ENCODE peak calls at places on chromosome 9, in nine cellular contexts. G is lower leg skin; O is right atrium auricular region; V is CD4-positive, alpha-beta T cell; K is HFFc6; B is H9; A is uterus; Z is HFF-Myc; J is CD8-positive, alpha-beta T cell. L is an unnamed sample.
A peak's percentile ranks its signal among the peaks of the same experiment; 100 is the strongest.

GRCh38 chr9:81686614-81687520 is 2.5 kb downstream of the TLE1 start:
- DNase-seq in Z (no peak), V (no peak), B (peak; percentile 87), O (peak; percentile 86), K (peak; percentile 66), J (peak; percentile 42), G (peak; percentile 82), A (peak; percentile 74), L (peak; percentile 93)

GRCh38 chr9:116000748-116001329 is 152.8 kb upstream of the PAPPA start:
- DNase-seq in K (no peak), V (no peak), B (peak; percentile 53), J (no peak), G (no peak), A (no peak), O (no peak), Z (no peak), L (peak; percentile 70)

GRCh38 chr9:104927216-104927911 is 591 bp downstream of the ABCA1 start:
- DNase-seq in V (peak; percentile 7), J (no peak), O (peak; percentile 64), Z (no peak), K (no peak), G (peak; percentile 48), A (peak; percentile 42), B (peak; percentile 56), L (peak; percentile 85)

GRCh38 chr9:546797-547223 is 294.7 kb upstream of the DMRT1 start:
- DNase-seq in A (peak; percentile 34), K (peak; percentile 13), Z (no peak), J (no peak), O (no peak), G (no peak), B (peak; percentile 35), V (no peak), L (peak; percentile 69)

GRCh38 chr9:120983259-120983837 is 56.8 kb upstream of the TRAF1 start:
- DNase-seq in Z (no peak), J (no peak), O (no peak), V (no peak), K (no peak), G (no peak), A (no peak), B (no peak), L (no peak)

GRCh38 chr9:126965077-126965476 is 50.5 kb downstream of the RALGPS1 start:
- DNase-seq in Z (no peak), G (no peak), K (no peak), V (no peak), A (no peak), J (no peak), B (no peak), O (no peak), L (peak; percentile 41)

GRCh38 chr9:134252084-134252830 is 74.0 kb upstream of the RXRA start:
- DNase-seq in K (no peak), G (no peak), V (no peak), O (no peak), A (no peak), Z (no peak), B (no peak), J (no peak), L (no peak)

GRCh38 chr9:73157811-73158210 is 6.1 kb downstream of the ANXA1 start:
- DNase-seq in K (no peak), V (no peak), B (no peak), G (no peak), O (no peak), A (no peak), Z (no peak), J (no peak), L (no peak)

GRCh38 chr9:114098660-114099522 is at the start of gene KIF12:
- DNase-seq in J (no peak), V (no peak), G (no peak), Z (no peak), B (peak; percentile 86), A (peak; percentile 43), K (no peak), O (no peak), L (peak; percentile 95)
- TF ChIP-seq CTCF in J (no peak), V (no peak), G (no peak), Z (no peak), B (peak; percentile 17), A (no peak), K (no peak), O (no peak), L (peak; percentile 34)

GRCh38 chr9:6199596-6199995 is 16.0 kb upstream of the IL33 start:
- DNase-seq in A (no peak), O (no peak), B (no peak), J (no peak), G (no peak), V (no peak), K (no peak), Z (no peak), L (no peak)

GRCh38 chr9:6197330-6197729 is 18.3 kb upstream of the IL33 start:
- DNase-seq in O (no peak), V (no peak), K (no peak), Z (no peak), J (no peak), B (peak; percentile 35), G (no peak), A (peak; percentile 15), L (peak; percentile 55)

GRCh38 chr9:6195714-6196360 is 19.8 kb upstream of the IL33 start:
- DNase-seq in O (no peak), V (no peak), K (no peak), A (no peak), J (no peak), G (no peak), Z (no peak), B (no peak), L (no peak)

GRCh38 chr9:6198251-6198650 is 17.4 kb upstream of the IL33 start:
- DNase-seq in O (no peak), Z (no peak), A (no peak), J (no peak), B (no peak), K (no peak), G (no peak), V (no peak), L (no peak)

DNA sequence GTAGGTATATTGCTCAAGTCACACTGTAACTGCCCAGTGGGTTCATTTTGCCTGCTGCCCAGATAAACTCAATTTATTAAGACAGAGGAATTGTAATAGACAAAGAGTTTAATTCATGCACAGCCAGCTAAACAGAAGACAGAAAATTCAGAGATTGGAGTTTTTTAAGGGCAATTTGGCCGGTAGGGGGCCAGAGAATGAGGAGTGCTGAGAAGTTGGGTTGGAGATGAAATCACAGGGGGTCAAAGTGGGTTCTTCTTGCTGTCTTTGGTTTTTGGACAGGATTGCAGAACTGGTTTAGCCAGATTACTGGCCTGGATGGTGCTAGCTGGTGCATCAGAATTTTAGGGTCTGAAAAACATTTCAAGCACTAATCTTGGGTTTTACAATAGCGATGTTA is 20.7 kb upstream of the IL33 start:
- DNase-seq in Z (no peak), K (no peak), A (no peak), B (no peak), J (no peak), G (no peak), V (no peak), O (no peak), L (peak; percentile 67)
- TF ChIP-seq CTCF in Z (peak; percentile 49), K (peak; percentile 71), A (no peak), B (peak; percentile 59), J (no peak), G (no peak), V (no peak), O (no peak), L (peak; percentile 70)

GRCh38 chr9:4760122-4760521 is 19.1 kb upstream of the AK3 start:
- DNase-seq in G (no peak), V (no peak), Z (no peak), B (no peak), O (peak; percentile 54), J (no peak), A (no peak), K (no peak), L (no peak)

GRCh38 chr9:4768681-4769080 is 24.1 kb upstream of the RCL1 start:
- DNase-seq in G (no peak), O (no peak), J (no peak), V (no peak), B (no peak), K (no peak), A (no peak), Z (no peak), L (no peak)

GRCh38 chr9:4762108-4762888 is 21.3 kb upstream of the AK3 start:
- DNase-seq in K (peak; percentile 48), Z (no peak), G (peak; percentile 76), O (peak; percentile 80), J (peak; percentile 84), B (peak; percentile 75), V (peak; percentile 77), A (peak; percentile 65), L (peak; percentile 92)

GRCh38 chr9:4764033-4764432 is 23.0 kb upstream of the AK3 start:
- DNase-seq in O (no peak), G (no peak), V (no peak), B (no peak), Z (no peak), J (no peak), K (no peak), A (no peak), L (no peak)

DNA sequence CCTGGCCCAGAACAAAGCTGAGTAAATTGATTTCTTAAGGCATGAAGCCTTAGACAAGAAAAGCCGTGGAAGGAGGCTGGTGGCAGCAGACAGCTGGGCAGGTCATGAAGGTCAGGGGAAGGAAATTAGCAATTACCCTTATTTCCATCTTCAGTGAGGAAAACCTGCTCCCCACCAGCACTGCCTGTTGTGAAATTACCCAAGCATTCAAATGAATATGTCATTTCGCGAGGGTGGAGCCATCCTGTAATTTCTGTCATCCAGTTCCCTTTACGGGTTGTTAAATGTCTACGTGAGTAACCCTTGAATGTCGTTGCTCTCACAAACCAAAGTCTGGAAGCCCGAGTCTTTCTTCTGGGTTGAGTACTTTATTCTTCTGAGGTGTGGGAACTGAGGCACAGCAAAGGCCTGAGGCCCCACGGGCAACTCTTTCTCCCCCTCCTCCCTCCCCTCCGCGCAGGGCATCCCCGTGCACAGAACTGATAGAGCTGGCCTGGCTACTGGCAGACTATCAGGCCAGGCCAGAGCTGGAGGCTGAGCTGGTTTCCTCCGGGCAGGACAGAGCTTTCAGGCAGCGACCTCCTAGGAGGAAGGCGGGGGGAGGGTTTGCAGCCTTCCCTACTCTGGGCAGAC is 22.0 kb upstream of the AK3 start:
- DNase-seq in K (no peak), J (no peak), B (peak; percentile 87), O (peak; percentile 63), G (peak; percentile 27), A (no peak), V (no peak), Z (no peak), L (peak; percentile 89)
- TF ChIP-seq CTCF in K (peak; percentile 60), J (no peak), B (no peak), O (peak; percentile 29), G (no peak), A (no peak), V (no peak), Z (no peak), L (no peak)

DNA sequence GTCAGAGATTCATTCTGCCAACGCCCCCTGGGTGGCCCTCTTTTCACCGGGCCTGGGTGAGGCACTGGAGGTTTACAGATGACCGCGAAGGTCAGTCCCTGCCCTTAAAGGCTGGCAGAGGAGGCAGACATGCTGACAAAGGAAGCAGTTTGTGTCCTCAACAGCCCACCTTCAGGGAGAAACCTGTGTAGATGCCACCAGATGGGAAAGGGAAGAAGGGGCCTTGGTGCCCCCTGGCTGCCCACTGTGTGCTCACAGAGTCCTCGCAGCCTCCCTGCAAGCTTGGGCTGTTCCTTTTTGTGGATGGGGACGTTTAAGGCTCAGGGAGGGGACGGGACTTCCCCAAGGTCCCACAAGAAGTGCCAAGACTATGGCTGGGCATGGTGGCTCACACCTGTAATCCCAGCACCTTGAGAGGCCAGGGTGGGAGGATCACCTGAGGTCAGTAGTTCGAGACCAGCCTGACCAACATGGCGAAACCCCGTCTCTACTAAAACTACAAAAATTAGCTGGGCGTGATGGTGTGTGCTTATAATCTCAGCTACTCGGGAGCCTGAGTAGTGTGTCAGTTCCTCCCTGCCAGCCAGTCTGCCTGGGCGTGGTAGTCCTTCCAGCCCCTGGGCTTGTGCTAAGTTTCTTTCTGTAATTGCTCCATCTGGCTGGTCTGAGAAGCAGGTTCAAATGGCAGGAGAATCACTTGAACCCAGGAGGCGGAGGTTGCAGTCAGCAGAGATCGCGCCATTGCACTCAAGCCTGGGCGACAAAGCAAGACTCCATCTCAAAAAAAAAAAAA is 36.2 kb downstream of the NEK6 start:
- DNase-seq in K (no peak), Z (no peak), J (no peak), B (no peak), A (no peak), G (no peak), O (no peak), V (no peak), L (no peak)
- TF ChIP-seq CTCF in K (peak; percentile 65), Z (no peak), J (peak; percentile 29), B (peak; percentile 21), A (no peak), G (no peak), O (no peak), V (no peak), L (peak; percentile 44)